ENCODE peak calls at places on chromosomes 12 and 14, in seven cellular contexts. M, A, P, B, X, K and F are unnamed samples.
A peak's percentile ranks its signal among the peaks of the same experiment; 100 is the strongest.

GRCh38 chr14:19800282-19801117 is 3.1 kb upstream of the OR4N2 start:
- DNase-seq in M (no peak), A (no peak), P (no peak), B (no peak), X (no peak), K (no peak), F (no peak)

GRCh38 chr14:81453166-81453766 is 53.1 kb upstream of the STON2 start:
- DNase-seq in M (peak; percentile 55), A (peak; percentile 58), P (peak; percentile 70), B (peak; percentile 25), X (peak; percentile 40), K (no peak), F (peak; percentile 37)

GRCh38 chr14:37234222-37234621 is 36.5 kb downstream of the MIPOL1 start:
- DNase-seq in M (no peak), A (no peak), P (no peak), B (no peak), X (no peak), K (no peak), F (no peak)

GRCh38 chr12:110116623-110117022 is 7.5 kb upstream of the IFT81 start:
- DNase-seq in M (no peak), A (no peak), P (no peak), B (no peak), X (no peak), K (no peak), F (no peak)

GRCh38 chr12:132517013-132517739 is 27.2 kb downstream of the FBRSL1 start:
- DNase-seq in M (no peak), A (no peak), P (peak; percentile 77), B (no peak), X (no peak), K (no peak), F (no peak)

GRCh38 chr12:122190842-122191668 is 8.1 kb downstream of the LRRC43 start:
- DNase-seq in M (peak; percentile 46), A (peak; percentile 76), P (peak; percentile 83), B (peak; percentile 77), X (peak; percentile 57), K (no peak), F (peak; percentile 74)

GRCh38 chr12:46557539-46558373 is 185.2 kb upstream of the SLC38A2 start:
- DNase-seq in M (no peak), A (no peak), P (no peak), B (no peak), X (no peak), K (no peak), F (no peak)

GRCh38 chr12:105967038-105967776 is 171.5 kb downstream of the NUAK1 start:
- DNase-seq in M (no peak), A (no peak), P (no peak), B (no peak), X (no peak), K (no peak), F (no peak)

GRCh38 chr14:77598366-77599050 is 17.9 kb downstream of the SPTLC2 start:
- DNase-seq in M (peak; percentile 14), A (no peak), P (peak; percentile 11), B (no peak), X (no peak), K (no peak), F (no peak)

GRCh38 chr12:77696183-77696582 is 134.5 kb upstream of the NAV3 start:
- DNase-seq in M (no peak), A (no peak), P (no peak), B (no peak), X (no peak), K (no peak), F (no peak)

GRCh38 chr12:10215451-10215850 is 2.8 kb downstream of the GABARAPL1 start:
- DNase-seq in M (peak; percentile 15), A (no peak), P (no peak), B (no peak), X (no peak), K (no peak), F (no peak)

GRCh38 chr14:101705733-101706508 is 55.6 kb upstream of the PPP2R5C start:
- DNase-seq in M (peak; percentile 40), A (peak; percentile 85), P (peak; percentile 31), B (peak; percentile 92), X (peak; percentile 67), K (no peak), F (no peak)

GRCh38 chr12:92551853-92552397 is 150.9 kb upstream of the PLEKHG7 start:
- DNase-seq in M (peak; percentile 79), A (no peak), P (no peak), B (peak; percentile 55), X (no peak), K (no peak), F (peak; percentile 72)

DNA sequence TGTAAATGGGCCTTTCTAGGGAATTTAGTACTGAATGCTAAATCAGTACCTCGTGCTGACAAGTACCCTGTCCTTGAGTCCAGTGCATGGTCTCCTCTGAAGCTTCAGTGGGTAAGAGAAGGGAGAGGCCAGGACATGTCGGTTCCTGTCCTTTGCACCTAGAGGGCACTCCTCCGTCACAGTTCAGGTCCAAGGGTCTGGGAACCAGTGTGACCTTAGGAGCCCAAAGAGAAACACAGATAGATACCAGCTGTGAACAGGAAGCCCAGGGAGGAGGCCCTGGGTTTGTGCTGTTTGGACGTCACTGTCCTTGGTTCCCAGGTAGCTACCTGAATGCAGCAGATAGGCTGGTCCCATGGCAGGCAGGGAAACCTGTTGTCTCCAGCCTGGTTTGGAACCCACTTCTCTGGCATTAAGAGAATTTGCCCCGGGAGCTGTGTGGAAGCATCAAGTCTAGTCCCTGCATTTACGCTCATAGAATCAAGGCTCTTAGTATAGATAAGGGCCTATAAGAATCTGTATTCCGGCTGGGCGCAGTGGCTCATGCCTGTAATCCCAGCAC is 3.9 kb upstream of the FGF23 start:
- DNase-seq in M (no peak), A (no peak), P (no peak), B (no peak), X (no peak), K (no peak), F (no peak)
- TF ChIP-seq CTCF in M (no peak), A (no peak), P (no peak), B (no peak), X (no peak), K (no peak), F (no peak)

DNA sequence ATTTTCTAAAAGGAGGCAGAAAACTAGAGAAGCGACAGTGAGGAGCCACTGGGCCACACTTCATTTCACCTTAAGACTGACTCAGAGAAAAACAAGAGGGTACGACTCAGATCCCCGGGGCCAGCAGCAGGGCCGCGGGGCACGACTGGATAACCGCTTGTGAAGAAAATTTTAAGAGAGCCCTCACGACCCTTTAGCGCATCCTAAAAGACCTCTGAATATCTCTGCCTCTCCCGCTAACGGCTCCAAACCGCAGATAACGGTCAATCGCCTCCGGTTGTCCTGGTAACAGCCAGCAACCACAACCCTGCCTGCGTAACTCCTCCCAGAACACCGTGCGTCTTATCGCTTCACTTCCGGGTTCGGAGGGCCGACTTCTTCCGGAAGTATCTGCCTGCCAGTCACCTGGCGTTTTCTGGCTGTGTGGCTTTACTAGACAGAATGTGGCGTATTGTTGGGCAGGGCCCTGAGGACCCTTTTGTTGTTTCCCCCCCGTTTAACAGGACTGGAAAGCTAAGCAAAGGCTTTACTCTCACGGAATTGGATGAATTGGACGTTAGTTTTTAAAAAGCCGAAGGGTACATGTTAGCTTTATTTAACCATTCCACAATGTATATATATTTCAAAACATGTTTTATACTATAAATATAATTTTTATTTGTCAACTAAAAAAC is 5.4 kb upstream of the ATP23 start:
- DNase-seq in M (peak; percentile 98), A (peak; percentile 90), P (peak; percentile 94), B (peak; percentile 83), X (peak; percentile 88), K (peak; percentile 72), F (peak; percentile 87)
- H3K27ac ChIP-seq in M (peak overlapping the region; percentile 74), A (peak overlapping the region; percentile 93), P (peak overlapping the region; percentile 76), B (peak overlapping the region; percentile 19), X (peak overlapping the region; percentile 90), K (peak overlapping the region; percentile 54), F (peak overlapping the region; percentile 69)

GRCh38 chr12:49032276-49032675 is 13.7 kb upstream of the PRKAG1 start:
- DNase-seq in M (no peak), A (no peak), P (no peak), B (no peak), X (no peak), K (no peak), F (no peak)
- TF ChIP-seq CTCF in M (no peak), A (no peak), P (no peak), B (no peak), X (no peak), K (no peak), F (no peak)

GRCh38 chr12:6942331-6942665 is 1.3 kb upstream of the RNU7-1 start:
- DNase-seq in M (no peak), A (no peak), P (no peak), B (peak; percentile 44), X (peak; percentile 19), K (no peak), F (no peak)

GRCh38 chr12:6944381-6945186 is 762 bp downstream of the C12orf57 start:
- DNase-seq in M (peak; percentile 92), A (peak; percentile 91), P (peak; percentile 95), B (peak; percentile 97), X (peak; percentile 93), K (peak; percentile 82), F (peak; percentile 84)

GRCh38 chr12:6943387-6943718 is 263 bp upstream of the RNU7-1 start:
- DNase-seq in M (peak; percentile 94), A (peak; percentile 80), P (peak; percentile 90), B (peak; percentile 83), X (peak; percentile 76), K (peak; percentile 76), F (peak; percentile 90)

GRCh38 chr12:6945613-6946012 is 1.8 kb downstream of the C12orf57 start:
- DNase-seq in M (peak; percentile 57), A (no peak), P (no peak), B (no peak), X (peak; percentile 17), K (no peak), F (no peak)

DNA sequence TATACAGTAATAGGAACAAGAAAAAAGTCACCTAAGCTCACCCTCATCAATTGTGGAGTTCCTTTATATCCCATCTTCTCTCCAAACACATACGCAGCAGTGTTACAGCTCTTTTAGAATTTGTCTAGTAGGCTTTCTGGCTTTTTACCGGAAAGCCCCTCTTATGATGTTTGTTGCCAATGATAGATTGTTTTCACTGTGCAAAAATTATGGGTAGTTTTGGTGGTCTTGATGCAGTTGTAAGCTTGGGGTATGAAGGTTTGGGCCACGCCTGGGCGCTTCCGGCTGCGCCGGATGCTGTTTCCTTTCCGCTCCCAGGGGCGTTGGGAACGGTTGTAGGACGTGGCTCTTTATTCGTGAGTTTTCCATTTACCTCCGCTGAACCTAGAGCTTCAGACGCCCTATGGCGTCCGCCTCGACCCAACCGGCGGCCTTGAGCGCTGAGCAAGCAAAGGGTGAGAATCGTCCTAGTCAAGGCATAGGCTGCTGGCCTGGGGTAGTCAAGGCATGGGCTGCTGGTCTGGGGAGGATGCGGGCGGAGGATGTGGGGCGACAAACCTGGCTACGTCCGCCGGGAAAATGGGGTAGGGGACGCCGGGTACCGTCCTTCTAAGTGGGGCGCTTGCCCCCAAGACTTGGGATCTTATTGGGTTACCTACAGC is at the start of the genes C12orf57 and RNU7-1:
- DNase-seq in M (peak; percentile 87), A (peak; percentile 80), P (peak; percentile 79), B (peak; percentile 86), X (peak; percentile 79), K (no peak), F (peak; percentile 79)
- H3K27ac ChIP-seq in M (peak within 1 kb of the TSS; percentile 93), A (peak within 1 kb of the TSS; percentile 97), P (peak within 1 kb of the TSS; percentile 96), B (peak within 1 kb of the TSS; percentile 94), X (peak within 1 kb of the TSS; percentile 95), K (peak within 1 kb of the TSS; percentile 95), F (peak within 1 kb of the TSS; percentile 97)

GRCh38 chr12:74111688-74112360 is 425.8 kb upstream of the ATXN7L3B start:
- DNase-seq in M (no peak), A (no peak), P (peak; percentile 56), B (peak; percentile 14), X (no peak), K (no peak), F (no peak)
- TF ChIP-seq CTCF in M (peak; percentile 22), A (no peak), P (peak; percentile 48), B (peak; percentile 47), X (no peak), K (no peak), F (no peak)